ENCODE peak calls at places on chromosomes 5 and 9, in four cellular contexts. V, R, S and C are unnamed samples.

GRCh38 chr5:9540791-9541190 is 5.1 kb downstream of the SEMA5A start:
- DNase-seq in V (peak), R (no peak), S (no peak), C (no peak)

GRCh38 chr9:116027511-116027910 is 126.1 kb upstream of the PAPPA start:
- DNase-seq in V (no peak), R (no peak), S (no peak), C (no peak)

GRCh38 chr5:179766021-179766725 is 27.6 kb upstream of the LTC4S start:
- DNase-seq in V (no peak), R (no peak), S (no peak), C (no peak)

GRCh38 chr5:99019812-99020697 is 91.2 kb upstream of the CHD1 start:
- DNase-seq in V (peak), R (no peak), S (no peak), C (no peak)

GRCh38 chr9:132498811-132499210 is 83.6 kb upstream of the BARHL1 start:
- DNase-seq in V (no peak), R (no peak), S (no peak), C (no peak)

GRCh38 chr5:139709587-139710369 is 61.6 kb downstream of the CXXC5 start:
- DNase-seq in V (no peak), R (no peak), S (peak), C (no peak)

GRCh38 chr9:101226803-101227202 is 158.0 kb downstream of the BAAT start:
- DNase-seq in V (no peak), R (no peak), S (no peak), C (no peak)

GRCh38 chr5:40754381-40755092 is 1.2 kb downstream of the TTC33 start:
- DNase-seq in V (no peak), R (no peak), S (no peak), C (no peak)

GRCh38 chr9:18759836-18760235 is 273.2 kb downstream of the SAXO1 start:
- DNase-seq in V (no peak), R (no peak), S (no peak), C (no peak)

GRCh38 chr9:36739538-36740116 is 166.9 kb downstream of the MELK start:
- DNase-seq in V (no peak), R (no peak), S (no peak), C (no peak)

GRCh38 chr9:134268308-134268724 is 57.9 kb upstream of the RXRA start:
- DNase-seq in V (no peak), R (no peak), S (no peak), C (no peak)

DNA sequence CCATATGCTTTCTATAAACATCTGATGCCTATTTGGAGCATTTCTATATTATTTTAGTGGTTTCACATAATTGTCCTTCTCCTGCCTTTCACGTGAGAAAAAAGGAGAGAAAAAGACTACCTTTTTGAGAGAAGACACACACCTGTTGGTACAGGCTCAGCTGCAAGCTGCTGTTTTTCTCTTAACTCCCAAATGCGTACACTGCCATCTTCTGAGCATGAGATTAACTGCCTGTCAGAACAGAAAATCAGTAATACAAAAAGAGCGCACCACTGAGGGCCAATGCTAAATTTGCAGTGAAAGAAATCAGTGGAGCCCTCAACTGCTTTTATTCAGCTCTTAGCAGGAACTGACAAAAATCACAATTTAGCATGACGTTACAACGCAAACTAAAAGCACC is 54.9 kb downstream of the WDR41 start:
- DNase-seq in V (no peak), R (no peak), S (no peak), C (no peak)
- TF ChIP-seq CTCF in V (peak), R (peak), S (no peak), C (no peak)

GRCh38 chr5:38497946-38498345 is 58.5 kb downstream of the LIFR start:
- DNase-seq in V (no peak), R (no peak), S (no peak), C (no peak)
- TF ChIP-seq CTCF in V (peak), R (no peak), S (no peak), C (no peak)

GRCh38 chr9:22986556-22986955 is 539.9 kb downstream of the DMRTA1 start:
- DNase-seq in V (no peak), R (no peak), S (no peak), C (no peak)
- TF ChIP-seq CTCF in V (no peak), R (peak), S (peak), C (no peak)

DNA sequence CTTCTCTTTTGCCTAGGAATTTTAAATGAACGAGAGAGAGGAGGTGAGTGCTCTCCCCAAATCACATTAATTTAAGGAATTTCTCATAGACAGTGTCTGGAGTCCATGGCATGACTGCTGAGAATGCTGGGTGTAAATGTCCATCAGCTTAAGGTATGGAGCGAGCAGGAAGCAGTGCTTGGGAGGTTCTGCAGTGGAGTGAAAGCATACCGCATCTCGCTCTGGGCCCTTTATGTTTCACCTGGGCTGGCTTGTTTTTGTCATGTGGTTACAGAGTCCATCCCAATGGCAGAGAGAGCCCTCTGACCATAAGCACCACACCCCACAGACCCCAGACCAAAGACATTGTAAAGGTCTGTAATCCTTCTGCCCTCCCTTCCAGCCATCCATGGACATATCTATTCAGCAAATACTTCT is 20.6 kb upstream of the TNFAIP8 start:
- DNase-seq in V (no peak), R (no peak), S (no peak), C (no peak)
- TF ChIP-seq CTCF in V (no peak), R (no peak), S (no peak), C (no peak)